ENCODE peak calls at places on chromosomes 1 and 21, in nine cellular contexts. H is esophagus muscularis mucosa, A is stomach, U is suprapubic skin, T is sigmoid colon, O is HepG2, Y is prostate gland, N is K562, V is transverse colon. P is an unnamed sample.

GRCh38 chr1:88462481-88463261 is 221.4 kb upstream of the PKN2 start:
- DNase-seq in N (no peak), A (no peak), V (no peak), T (peak; percentile 66), H (no peak), U (no peak), O (no peak), Y (no peak), P (no peak)

GRCh38 chr21:41727784-41728763 is 38.8 kb downstream of the RIPK4 start:
- DNase-seq in N (no peak), H (no peak), U (no peak), V (no peak), T (no peak), Y (no peak), A (no peak), O (no peak), P (no peak)

GRCh38 chr1:54273837-54274192 is 73.8 kb downstream of the MRPL37 start:
- DNase-seq in Y (no peak), H (no peak), A (no peak), U (no peak), N (peak; percentile 96), T (peak; percentile 93), O (no peak), V (peak; percentile 42), P (no peak)

GRCh38 chr1:176552217-176552974 is 89.4 kb downstream of the PAPPA2 start:
- DNase-seq in N (no peak), A (no peak), V (no peak), H (no peak), O (no peak), T (no peak), Y (no peak), U (no peak), P (no peak)

GRCh38 chr1:53807916-53808315 is 30.2 kb downstream of the NDC1 start:
- DNase-seq in A (no peak), N (no peak), H (no peak), T (no peak), U (no peak), O (no peak), Y (no peak), V (no peak), P (no peak)

GRCh38 chr1:193479187-193479586 is 292.8 kb upstream of the B3GALT2 start:
- DNase-seq in V (peak; percentile 60), O (no peak), A (peak; percentile 44), T (no peak), N (no peak), H (no peak), U (no peak), Y (no peak), P (peak; percentile 21)

GRCh38 chr21:39105341-39105765 is 77.9 kb downstream of the PSMG1 start:
- DNase-seq in U (no peak), O (peak; percentile 76), A (no peak), Y (peak; percentile 36), N (no peak), T (no peak), V (no peak), H (no peak), P (no peak)

GRCh38 chr1:116218922-116219321 is 107.7 kb downstream of the MAB21L3 start:
- DNase-seq in V (no peak), O (peak; percentile 14), N (no peak), A (peak; percentile 45), H (no peak), T (no peak), U (no peak), Y (no peak), P (no peak)

GRCh38 chr1:201808633-201808990 is 20.3 kb upstream of the IPO9 start:
- DNase-seq in Y (no peak), N (no peak), T (no peak), A (no peak), H (no peak), O (no peak), V (no peak), U (no peak), P (no peak)

GRCh38 chr1:8382051-8382505 is 64.2 kb downstream of the SLC45A1 start:
- DNase-seq in U (no peak), Y (no peak), A (no peak), H (no peak), T (no peak), V (no peak), N (no peak), O (no peak), P (no peak)

GRCh38 chr1:36134805-36135339 is 9.8 kb upstream of the COL8A2 start:
- DNase-seq in O (peak; percentile 52), U (no peak), T (no peak), N (peak; percentile 85), A (peak; percentile 55), Y (no peak), V (peak; percentile 45), H (no peak), P (no peak)

GRCh38 chr1:55844322-55844721 is 629.2 kb upstream of the USP24 start:
- DNase-seq in U (no peak), A (no peak), N (no peak), H (no peak), V (no peak), T (no peak), O (no peak), Y (no peak), P (no peak)

GRCh38 chr1:41503507-41504125 is 19.1 kb upstream of the EDN2 start:
- DNase-seq in O (no peak), Y (no peak), N (no peak), A (no peak), T (no peak), V (no peak), U (no peak), H (no peak), P (no peak)

GRCh38 chr1:96365076-96365475 is 356.5 kb upstream of the PTBP2 start:
- DNase-seq in N (no peak), H (no peak), T (no peak), A (no peak), U (no peak), Y (no peak), O (no peak), V (no peak), P (no peak)

GRCh38 chr1:232012773-232013386 is 386.3 kb downstream of the DISC1 start:
- DNase-seq in U (no peak), H (no peak), V (peak; percentile 69), A (no peak), Y (no peak), N (no peak), T (peak; percentile 87), O (no peak), P (no peak)

GRCh38 chr1:230713915-230714764 is at the start of gene AGT:
- DNase-seq in V (peak; percentile 48), Y (peak; percentile 71), N (no peak), U (peak; percentile 76), T (peak; percentile 89), O (peak; percentile 95), H (no peak), A (peak; percentile 66), P (no peak)

GRCh38 chr1:191714810-191715209 is 443.5 kb upstream of the RGS18 start:
- DNase-seq in H (no peak), U (no peak), T (no peak), N (no peak), V (no peak), O (no peak), A (no peak), Y (no peak), P (no peak)

GRCh38 chr1:197171531-197171930 is 25.1 kb upstream of the ASPM start:
- DNase-seq in H (no peak), Y (no peak), O (no peak), N (no peak), U (no peak), A (no peak), V (no peak), T (no peak), P (no peak)

GRCh38 chr1:28606771-28607170 is 14.7 kb downstream of the RAB42 start:
- DNase-seq in A (no peak), U (no peak), V (no peak), Y (no peak), O (peak; percentile 91), T (no peak), N (no peak), H (no peak), P (no peak)
- H3K36me3 ChIP-seq in A (peaks cover 87% of the 10 kb centered on the region), U (peaks cover 88% of the 10 kb centered on the region), V (peaks cover 31% of the 10 kb centered on the region), Y (peaks cover 9% of the 10 kb centered on the region), O (peaks cover 4% of the 10 kb centered on the region), T (peaks cover 31% of the 10 kb centered on the region), N (peaks cover 62% of the 10 kb centered on the region), H (peaks cover 89% of the 10 kb centered on the region), P (no peaks in the 10 kb centered on the region)

GRCh38 chr1:14980801-14981200 is 172.7 kb upstream of the TMEM51 start:
- DNase-seq in O (no peak), T (no peak), H (no peak), U (no peak), Y (no peak), N (peak; percentile 17), V (no peak), A (no peak), P (no peak)
- TF ChIP-seq POLR2AphosphoS5 in O (no peak), T (no peak), H (no peak), U (no peak), Y (no peak), N (no peak), V (no peak), A (no peak), P (no peak)

GRCh38 chr1:43206721-43207228 is 34.6 kb downstream of the CFAP57 start:
- DNase-seq in T (no peak), H (no peak), N (no peak), Y (no peak), O (peak; percentile 91), V (no peak), U (no peak), A (no peak), P (no peak)

GRCh38 chr1:43203859-43204258 is 31.7 kb downstream of the CFAP57 start:
- DNase-seq in U (no peak), O (no peak), N (no peak), H (no peak), T (no peak), Y (no peak), A (no peak), V (no peak), P (no peak)

GRCh38 chr1:43205671-43206070 is 33.5 kb downstream of the CFAP57 start:
- DNase-seq in A (no peak), T (no peak), V (no peak), Y (no peak), N (no peak), U (no peak), O (no peak), H (no peak), P (no peak)

GRCh38 chr1:43204394-43204793 is 32.3 kb downstream of the CFAP57 start:
- DNase-seq in T (no peak), V (no peak), A (no peak), N (no peak), Y (no peak), H (no peak), U (no peak), O (no peak), P (no peak)

GRCh38 chr1:43207229-43207853 is 35.2 kb downstream of the CFAP57 start:
- DNase-seq in H (no peak), O (no peak), T (no peak), N (no peak), U (no peak), A (no peak), V (no peak), Y (no peak), P (no peak)
- TF ChIP-seq POLR2A in H (no peak), O (no peak), T (no peak), N (no peak), U (no peak), A (no peak), V (no peak), Y (no peak), P (no peak)

GRCh38 chr1:64630611-64631010 is 114.3 kb upstream of the RAVER2 start:
- DNase-seq in Y (no peak), H (no peak), V (no peak), U (no peak), N (no peak), O (no peak), A (no peak), T (no peak), P (no peak)

GRCh38 chr1:64631346-64632052 is 113.4 kb upstream of the RAVER2 start:
- DNase-seq in Y (no peak), H (no peak), A (no peak), T (no peak), O (no peak), U (no peak), N (no peak), V (no peak), P (no peak)
- H3K36me3 ChIP-seq in Y (no peaks in the 10 kb centered on the region), H (peaks cover 4% of the 10 kb centered on the region), A (peaks cover 19% of the 10 kb centered on the region), T (no peaks in the 10 kb centered on the region), O (no peaks in the 10 kb centered on the region), U (no peaks in the 10 kb centered on the region), N (no peaks in the 10 kb centered on the region), V (no peaks in the 10 kb centered on the region), P (no peaks in the 10 kb centered on the region)

P was measured in breast epithelium.